ENCODE peak calls at places on chromosomes 16 and 17, in four cellular contexts. P is mesothelial cell of epicardium, K is tibial nerve, H is cardiac muscle cell. E is an unnamed sample.

GRCh38 chr17:9360610-9361571 is 214.7 kb downstream of the STX8 start:
- DNase-seq in P (no peak), K (no peak), H (peak; percentile 90), E (no peak)

GRCh38 chr16:70572050-70572925 is 48.7 kb downstream of the SF3B3 start:
- DNase-seq in P (no peak), K (no peak), H (peak; percentile 65), E (no peak)

GRCh38 chr16:54673353-54673752 is 257.3 kb upstream of the IRX5 start:
- DNase-seq in P (no peak), K (no peak), H (no peak), E (no peak)

GRCh38 chr16:29663020-29663828 is at the start of gene SPN:
- DNase-seq in P (no peak), K (no peak), H (no peak), E (no peak)

GRCh38 chr16:11252482-11252931 is 3.5 kb downstream of the SOCS1 start:
- DNase-seq in P (no peak), K (no peak), H (no peak), E (no peak)

GRCh38 chr17:49497147-49498036 is 2.3 kb downstream of the NGFR start:
- DNase-seq in P (peak; percentile 70), K (peak; percentile 60), H (no peak), E (no peak)

GRCh38 chr17:62995377-62995885 is 29.4 kb downstream of the TANC2 start:
- DNase-seq in P (no peak), K (no peak), H (peak; percentile 70), E (no peak)

GRCh38 chr17:17416007-17416399 is 60.8 kb upstream of the MED9 start:
- DNase-seq in P (no peak), K (no peak), H (peak; percentile 86), E (no peak)

GRCh38 chr17:18187816-18188761 is 4.5 kb downstream of the ALKBH5 start:
- DNase-seq in P (no peak), K (no peak), H (peak; percentile 54), E (no peak)

GRCh38 chr16:49924078-49924477 is 68.2 kb upstream of the ZNF423 start:
- DNase-seq in P (no peak), K (no peak), H (no peak), E (no peak)

GRCh38 chr16:31253642-31254045 is 6.1 kb upstream of the ITGAM start:
- DNase-seq in P (no peak), K (peak; percentile 28), H (no peak), E (no peak)

GRCh38 chr17:73814070-73814469 is 169.8 kb upstream of the SDK2 start:
- DNase-seq in P (no peak), K (no peak), H (no peak), E (no peak)

GRCh38 chr17:19399750-19400450 is 11.1 kb upstream of the RNF112 start:
- DNase-seq in P (no peak), K (no peak), H (no peak), E (no peak)

GRCh38 chr17:49845210-49845782 is 2.6 kb downstream of the TAC4 start:
- DNase-seq in P (no peak), K (no peak), H (peak; percentile 29), E (no peak)

GRCh38 chr16:11985250-11985649 is 8.7 kb downstream of the SNX29 start:
- DNase-seq in P (no peak), K (no peak), H (no peak), E (no peak)

GRCh38 chr16:30183961-30184429 is 593 bp downstream of the CORO1A start:
- DNase-seq in P (no peak), K (no peak), H (no peak), E (no peak)

GRCh38 chr16:54072237-54072636 is 214.3 kb downstream of the IRX3 start:
- DNase-seq in P (no peak), K (no peak), H (no peak), E (no peak)

GRCh38 chr17:10743316-10744009 is 13.6 kb upstream of the TMEM220 start:
- DNase-seq in P (no peak), K (peak; percentile 27), H (peak; percentile 59), E (no peak)

GRCh38 chr17:33594000-33594399 is 300.9 kb upstream of the ASIC2 start:
- DNase-seq in P (no peak), K (no peak), H (no peak), E (no peak)

GRCh38 chr17:76736349-76737081 is 616 bp downstream of the SRSF2 start:
- DNase-seq in P (peak; percentile 76), K (peak; percentile 45), H (peak; percentile 80), E (no peak)
- TF ChIP-seq CTCF in P (no peak), K (peak; percentile 50), H (peak; percentile 30), E (no peak)

GRCh38 chr16:82630688-82631087 is 3.9 kb downstream of the CDH13 start:
- DNase-seq in P (no peak), K (no peak), H (peak; percentile 51), E (no peak)
- TF ChIP-seq CTCF in P (no peak), K (no peak), H (peak; percentile 36), E (no peak)

DNA sequence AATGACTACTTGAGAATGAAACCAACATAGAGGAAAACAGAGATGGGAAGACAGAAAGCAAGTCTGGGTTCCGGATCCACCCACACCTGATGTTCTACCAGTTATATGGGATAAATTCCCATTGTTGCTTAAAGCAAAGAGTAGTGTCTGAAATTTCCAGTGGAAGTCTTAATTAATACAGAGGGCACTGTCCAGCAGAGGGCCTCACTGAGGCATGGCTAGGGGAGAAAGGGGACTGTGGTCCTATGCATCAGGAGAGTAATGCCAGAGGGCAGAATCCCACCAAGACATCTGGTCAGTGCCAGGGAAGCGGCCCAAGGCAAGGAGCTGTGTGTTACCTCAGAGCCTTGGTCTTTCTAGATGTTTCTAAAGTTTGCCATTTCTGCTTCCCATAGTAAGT is 7.5 kb upstream of the UMOD start:
- DNase-seq in P (no peak), K (no peak), H (no peak), E (no peak)
- TF ChIP-seq CTCF in P (no peak), K (no peak), H (peak; percentile 15), E (no peak)

DNA sequence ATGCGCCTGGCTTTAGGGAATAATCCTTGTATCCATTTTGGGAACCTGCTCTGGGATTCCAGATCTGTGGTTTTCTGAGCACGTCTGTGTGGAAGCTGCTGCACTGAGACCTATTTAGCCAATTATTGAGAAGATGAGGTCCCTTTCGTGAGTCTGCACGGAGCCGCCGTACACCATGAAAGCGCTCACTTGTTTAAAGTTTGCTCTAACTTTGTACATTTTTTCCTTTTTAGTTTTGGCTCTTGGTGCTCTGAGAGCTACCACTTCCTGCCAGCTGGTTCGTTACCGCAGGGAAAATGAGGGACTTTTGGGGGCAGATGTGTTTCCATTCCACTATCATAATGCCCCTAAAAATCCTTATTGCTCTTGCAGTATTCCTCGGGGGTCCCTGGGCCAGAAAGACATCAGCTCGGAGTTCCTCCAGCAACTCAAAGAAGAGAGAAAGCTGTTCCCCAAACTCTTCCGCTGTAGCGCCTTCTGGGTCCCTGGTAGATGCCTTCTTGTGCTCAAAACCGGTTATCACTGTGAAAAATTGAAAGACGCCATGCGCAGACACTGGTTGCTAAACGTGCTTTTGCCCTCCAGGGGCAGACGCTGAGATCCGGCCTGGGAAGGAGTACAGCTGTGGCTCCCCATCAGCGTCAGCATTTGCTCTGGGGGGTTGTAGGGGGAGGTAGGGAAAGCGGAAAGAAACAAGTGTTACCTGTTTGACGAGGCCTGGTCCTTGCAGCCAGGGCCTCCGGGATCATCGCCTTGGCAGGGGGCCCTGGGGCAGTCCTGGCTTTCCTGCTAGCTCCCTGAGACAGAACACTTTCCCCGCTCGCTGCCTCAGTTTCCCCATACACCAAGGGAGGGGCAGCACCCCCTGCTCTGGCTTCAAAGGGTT is 238.1 kb downstream of the MRTFB start:
- DNase-seq in P (no peak), K (no peak), H (no peak), E (no peak)
- TF ChIP-seq CTCF in P (no peak), K (no peak), H (peak; percentile 8), E (no peak)

GRCh38 chr16:68288252-68288650 is 22.5 kb downstream of the SLC7A6OS start:
- DNase-seq in P (no peak), K (no peak), H (no peak), E (no peak)
- TF ChIP-seq CTCF in P (no peak), K (no peak), H (no peak), E (no peak)

GRCh38 chr17:45784583-45785372 is 658 bp downstream of the CRHR1 start:
- DNase-seq in P (peak; percentile 58), K (no peak), H (peak; percentile 30), E (no peak)
- TF ChIP-seq CTCF in P (no peak), K (no peak), H (no peak), E (no peak)

DNA sequence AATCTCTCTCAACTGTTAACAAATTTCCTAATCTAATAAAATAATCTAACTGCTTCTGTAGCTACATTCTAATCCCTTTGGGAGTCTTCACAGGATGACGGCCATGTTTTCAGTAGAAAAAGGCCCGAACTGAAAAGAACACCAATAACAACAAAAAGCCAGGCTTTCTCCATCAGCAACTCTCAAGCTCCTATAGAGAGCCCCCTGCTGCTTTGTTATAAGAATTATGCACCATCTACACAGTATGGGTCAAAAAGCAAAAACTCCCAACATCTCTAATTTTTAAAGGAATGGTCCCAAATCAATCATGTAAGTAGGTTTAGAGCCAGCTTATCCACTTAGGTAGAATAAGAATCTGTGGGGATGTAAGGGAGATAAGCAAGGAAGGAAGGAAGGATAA is 163.6 kb upstream of the C17orf78 start:
- DNase-seq in P (no peak), K (no peak), H (peak; percentile 27), E (no peak)
- TF ChIP-seq CTCF in P (no peak), K (no peak), H (peak; percentile 38), E (no peak)

GRCh38 chr17:72504783-72505182 is 384.0 kb downstream of the SOX9 start:
- DNase-seq in P (no peak), K (no peak), H (no peak), E (no peak)
- TF ChIP-seq CTCF in P (no peak), K (no peak), H (no peak), E (no peak)

DNA sequence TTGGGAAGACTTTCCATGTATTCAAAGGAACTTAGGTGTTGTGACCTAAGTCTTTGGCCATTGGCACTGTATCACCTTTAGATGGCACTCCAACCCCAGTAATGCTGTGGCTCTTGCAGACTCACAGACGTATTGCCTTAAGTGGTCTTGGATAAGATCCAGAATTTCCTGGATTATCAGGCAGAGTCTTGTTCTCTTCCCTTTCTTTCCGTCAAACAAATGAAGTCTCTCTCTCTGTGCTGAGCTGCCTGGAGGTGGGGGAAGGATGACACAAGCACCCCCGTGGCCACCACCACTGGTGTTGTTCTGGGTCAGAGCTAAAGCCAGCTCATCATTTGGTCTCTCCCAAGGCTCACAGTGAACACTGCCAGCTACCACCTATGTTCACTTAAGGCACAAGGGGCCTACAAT is 789.9 kb upstream of the KIF2B start:
- DNase-seq in P (no peak), K (no peak), H (peak; percentile 88), E (no peak)
- TF ChIP-seq CTCF in P (peak; percentile 36), K (no peak), H (peak; percentile 60), E (no peak)

GRCh38 chr17:81471804-81472456 is 40.7 kb downstream of the ACTG1 start:
- DNase-seq in P (no peak), K (peak; percentile 94), H (peak; percentile 28), E (no peak)
- TF ChIP-seq CTCF in P (no peak), K (peak; percentile 75), H (no peak), E (no peak)

E was measured in esophagus squamous epithelium.